ENCODE peak calls at places on chromosomes 5 and 9, in seven cellular contexts. One of them, this sample, is unnamed. For H3K36me3, the result is how much of the 10 kb centered on the place peaks cover.

GRCh38 chr5:124658867-124659557 is 87.4 kb downstream of the ZNF608 start:
- DNase-seq in transverse colon: no peak
- DNase-seq in tibial artery: no peak
- DNase-seq in BE2C: peak
- DNase-seq in CD8-positive, alpha-beta T cell: no peak
- DNase-seq in bronchial epithelial cell: no peak
- DNase-seq in right atrium auricular region: no peak
- DNase-seq in this sample: no peak

GRCh38 chr9:30799527-30800101 is 1584.8 kb upstream of the ACO1 start:
- DNase-seq in transverse colon: no peak
- DNase-seq in tibial artery: no peak
- DNase-seq in BE2C: no peak
- DNase-seq in CD8-positive, alpha-beta T cell: no peak
- DNase-seq in bronchial epithelial cell: no peak
- DNase-seq in right atrium auricular region: no peak
- DNase-seq in this sample: no peak

GRCh38 chr9:17802249-17802857 is 223.5 kb downstream of the SH3GL2 start:
- DNase-seq in transverse colon: no peak
- DNase-seq in tibial artery: no peak
- DNase-seq in BE2C: no peak
- DNase-seq in CD8-positive, alpha-beta T cell: no peak
- DNase-seq in bronchial epithelial cell: peak
- DNase-seq in right atrium auricular region: no peak
- DNase-seq in this sample: no peak

GRCh38 chr5:54520438-54520846 is 2.9 kb downstream of the SNX18 start:
- DNase-seq in transverse colon: no peak
- DNase-seq in tibial artery: peak
- DNase-seq in BE2C: peak
- DNase-seq in CD8-positive, alpha-beta T cell: no peak
- DNase-seq in bronchial epithelial cell: peak
- DNase-seq in right atrium auricular region: no peak
- DNase-seq in this sample: peak

GRCh38 chr9:83403864-83404263 is 134.3 kb downstream of the FRMD3 start:
- DNase-seq in transverse colon: no peak
- DNase-seq in tibial artery: no peak
- DNase-seq in BE2C: no peak
- DNase-seq in CD8-positive, alpha-beta T cell: no peak
- DNase-seq in bronchial epithelial cell: peak
- DNase-seq in right atrium auricular region: no peak
- DNase-seq in this sample: no peak

GRCh38 chr9:89593776-89594427 is 10.9 kb upstream of the GADD45G start:
- DNase-seq in transverse colon: peak
- DNase-seq in tibial artery: no peak
- DNase-seq in BE2C: peak
- DNase-seq in CD8-positive, alpha-beta T cell: peak
- DNase-seq in bronchial epithelial cell: peak
- DNase-seq in right atrium auricular region: peak
- DNase-seq in this sample: peak

GRCh38 chr5:72511371-72512178 is 4.4 kb upstream of the ZNF366 start:
- DNase-seq in transverse colon: no peak
- DNase-seq in tibial artery: no peak
- DNase-seq in BE2C: no peak
- DNase-seq in CD8-positive, alpha-beta T cell: no peak
- DNase-seq in bronchial epithelial cell: peak
- DNase-seq in right atrium auricular region: no peak
- DNase-seq in this sample: no peak

GRCh38 chr5:180291234-180291940 is 496 bp downstream of the MAPK9 start:
- DNase-seq in transverse colon: peak
- DNase-seq in tibial artery: no peak
- DNase-seq in BE2C: peak
- DNase-seq in CD8-positive, alpha-beta T cell: no peak
- DNase-seq in bronchial epithelial cell: no peak
- DNase-seq in right atrium auricular region: peak
- DNase-seq in this sample: peak

GRCh38 chr5:110386782-110387181 is 339.7 kb downstream of the TMEM232 start:
- DNase-seq in transverse colon: no peak
- DNase-seq in tibial artery: no peak
- DNase-seq in BE2C: no peak
- DNase-seq in CD8-positive, alpha-beta T cell: no peak
- DNase-seq in bronchial epithelial cell: no peak
- DNase-seq in right atrium auricular region: no peak
- DNase-seq in this sample: no peak

GRCh38 chr5:128962211-128962610 is 3.1 kb upstream of the SLC27A6 start:
- DNase-seq in transverse colon: no peak
- DNase-seq in tibial artery: no peak
- DNase-seq in BE2C: no peak
- DNase-seq in CD8-positive, alpha-beta T cell: no peak
- DNase-seq in bronchial epithelial cell: no peak
- DNase-seq in right atrium auricular region: no peak
- DNase-seq in this sample: no peak

GRCh38 chr9:14661421-14662059 is 31.7 kb downstream of the ZDHHC21 start:
- DNase-seq in transverse colon: no peak
- DNase-seq in tibial artery: no peak
- DNase-seq in BE2C: no peak
- DNase-seq in CD8-positive, alpha-beta T cell: no peak
- DNase-seq in bronchial epithelial cell: peak
- DNase-seq in right atrium auricular region: no peak
- DNase-seq in this sample: no peak

DNA sequence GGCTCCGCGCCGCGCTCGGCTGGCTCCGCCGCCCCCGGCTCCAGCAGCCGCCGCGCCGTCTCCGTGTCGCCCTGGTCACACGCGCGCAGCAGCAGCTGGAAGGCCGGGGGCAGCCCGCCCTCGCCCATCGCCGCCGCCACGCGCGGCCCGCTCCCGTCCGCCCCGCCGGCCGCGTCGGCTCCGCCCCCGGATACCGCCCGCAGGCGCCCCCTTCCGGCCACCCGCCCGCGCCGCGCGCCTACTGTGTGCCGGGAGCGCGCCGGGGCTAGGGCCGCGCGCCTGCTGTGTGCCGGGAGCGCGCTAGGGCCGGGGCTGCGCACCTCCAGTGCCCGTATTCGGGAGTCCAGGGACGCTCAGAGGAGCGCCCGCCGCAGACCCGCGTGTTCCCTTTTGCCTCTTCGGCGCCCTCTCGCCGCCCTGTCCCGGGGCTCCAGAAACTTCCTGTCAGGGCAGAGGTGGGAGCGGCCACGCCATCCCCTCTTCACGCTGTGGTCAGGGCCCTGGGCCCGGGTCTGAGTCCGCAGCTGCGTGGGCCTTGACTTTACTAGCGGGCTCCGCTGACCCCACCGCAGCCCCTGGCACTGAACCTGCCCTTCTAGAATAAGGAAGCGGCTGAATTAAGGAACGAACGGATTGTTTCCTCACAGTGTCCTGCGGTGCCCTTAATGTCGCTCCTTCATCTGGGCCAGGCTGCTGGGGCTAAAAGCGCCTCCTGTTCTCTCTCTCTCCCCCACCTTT is at the start of gene ANKS6:
- DNase-seq in transverse colon: peak
- DNase-seq in tibial artery: peak
- DNase-seq in BE2C: peak
- DNase-seq in CD8-positive, alpha-beta T cell: peak
- DNase-seq in bronchial epithelial cell: no peak
- DNase-seq in right atrium auricular region: peak
- DNase-seq in this sample: peak
- TF ChIP-seq CTCF in transverse colon: peak
- TF ChIP-seq CTCF in tibial artery: peak
- TF ChIP-seq CTCF in BE2C: no peak
- TF ChIP-seq CTCF in CD8-positive, alpha-beta T cell: peak
- TF ChIP-seq CTCF in bronchial epithelial cell: peak
- TF ChIP-seq CTCF in right atrium auricular region: peak
- TF ChIP-seq CTCF in this sample: no peak

DNA sequence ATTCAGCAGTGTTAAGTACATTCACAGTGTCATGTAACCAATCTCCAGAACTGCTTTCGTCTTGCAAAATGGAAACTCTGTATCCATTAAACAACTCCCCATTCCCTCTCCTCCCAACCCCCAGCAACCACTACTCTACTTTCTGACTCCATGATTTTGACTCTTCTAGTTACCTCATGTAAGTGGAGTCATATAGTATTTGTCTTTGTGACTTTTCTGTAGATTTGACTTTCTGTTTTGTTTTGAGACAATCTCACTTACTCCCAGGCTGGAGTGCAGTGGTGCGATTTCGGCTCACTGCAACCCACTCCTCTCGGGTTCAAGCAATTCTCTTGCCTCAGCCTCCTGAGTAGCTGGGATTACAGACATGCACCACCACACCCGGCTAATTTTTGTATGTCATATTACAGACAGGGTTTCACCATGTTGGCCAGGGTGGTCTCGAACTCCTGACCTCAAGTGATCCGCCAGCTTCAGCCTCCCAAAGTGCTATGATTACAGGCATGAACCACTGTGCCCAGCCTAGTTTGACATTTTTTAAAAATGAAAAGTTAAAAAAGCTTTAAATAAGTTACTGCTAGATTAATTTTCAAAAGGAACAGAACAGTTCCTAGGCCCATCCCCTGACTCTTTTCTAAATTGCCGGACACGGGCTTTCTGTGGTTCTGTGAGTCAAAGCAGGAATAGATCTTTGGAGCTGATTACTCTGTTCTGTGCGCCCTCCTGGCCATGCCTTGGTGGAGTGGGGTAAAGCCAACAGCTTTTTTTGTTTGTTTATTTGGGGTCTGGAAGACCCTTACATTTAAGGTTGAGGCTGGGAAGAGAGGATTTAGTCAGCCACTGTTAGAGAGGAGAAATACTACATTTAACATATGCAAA is 59.3 kb downstream of the RALGPS1 start:
- DNase-seq in transverse colon: no peak
- DNase-seq in tibial artery: no peak
- DNase-seq in BE2C: no peak
- DNase-seq in CD8-positive, alpha-beta T cell: no peak
- DNase-seq in bronchial epithelial cell: no peak
- DNase-seq in right atrium auricular region: no peak
- DNase-seq in this sample: no peak
- H3K36me3 ChIP-seq in transverse colon: under half
- H3K36me3 ChIP-seq in tibial artery: under half
- H3K36me3 ChIP-seq in BE2C: under half
- H3K36me3 ChIP-seq in CD8-positive, alpha-beta T cell: under half
- H3K36me3 ChIP-seq in bronchial epithelial cell: under half
- H3K36me3 ChIP-seq in right atrium auricular region: under half
- H3K36me3 ChIP-seq in this sample: under half

GRCh38 chr9:117616436-117616835 is 87.8 kb upstream of the TLR4 start:
- DNase-seq in transverse colon: no peak
- DNase-seq in tibial artery: no peak
- DNase-seq in BE2C: peak
- DNase-seq in CD8-positive, alpha-beta T cell: no peak
- DNase-seq in bronchial epithelial cell: no peak
- DNase-seq in right atrium auricular region: no peak
- DNase-seq in this sample: no peak
- TF ChIP-seq CTCF in transverse colon: no peak
- TF ChIP-seq CTCF in tibial artery: no peak
- TF ChIP-seq CTCF in BE2C: no peak
- TF ChIP-seq CTCF in CD8-positive, alpha-beta T cell: no peak
- TF ChIP-seq CTCF in bronchial epithelial cell: no peak
- TF ChIP-seq CTCF in right atrium auricular region: no peak
- TF ChIP-seq CTCF in this sample: no peak

GRCh38 chr5:57262533-57262932 is 88.7 kb downstream of the GPBP1 start:
- DNase-seq in transverse colon: no peak
- DNase-seq in tibial artery: no peak
- DNase-seq in BE2C: no peak
- DNase-seq in CD8-positive, alpha-beta T cell: no peak
- DNase-seq in bronchial epithelial cell: no peak
- DNase-seq in right atrium auricular region: no peak
- DNase-seq in this sample: no peak
- H3K36me3 ChIP-seq in transverse colon: under half
- H3K36me3 ChIP-seq in tibial artery: under half
- H3K36me3 ChIP-seq in BE2C: under half
- H3K36me3 ChIP-seq in CD8-positive, alpha-beta T cell: under half
- H3K36me3 ChIP-seq in bronchial epithelial cell: under half
- H3K36me3 ChIP-seq in right atrium auricular region: under half
- H3K36me3 ChIP-seq in this sample: under half

DNA sequence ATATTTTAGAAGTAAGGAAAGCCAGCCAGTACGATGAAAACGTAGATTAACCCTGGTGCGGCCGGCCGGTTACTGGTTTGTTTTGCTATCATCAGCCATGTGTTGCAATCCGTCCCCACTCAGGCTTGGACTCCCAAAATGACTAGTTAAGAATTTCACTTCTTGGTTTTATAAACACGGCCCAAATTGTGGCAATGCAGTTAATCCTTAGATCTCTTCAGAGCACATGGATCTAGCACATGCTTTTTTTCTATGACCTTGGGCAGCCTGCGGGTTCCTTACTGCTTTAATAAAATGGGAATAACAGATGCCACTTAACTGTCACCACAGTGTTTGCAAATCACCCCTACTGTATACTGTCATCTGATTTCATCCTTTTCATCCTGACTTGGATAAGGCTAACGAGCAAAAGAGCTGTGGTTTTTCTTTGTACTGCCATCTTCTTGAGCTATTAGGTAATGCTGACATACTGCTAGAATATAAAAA is 1.5 kb downstream of the NDFIP1 start:
- DNase-seq in transverse colon: peak
- DNase-seq in tibial artery: no peak
- DNase-seq in BE2C: no peak
- DNase-seq in CD8-positive, alpha-beta T cell: no peak
- DNase-seq in bronchial epithelial cell: no peak
- DNase-seq in right atrium auricular region: no peak
- DNase-seq in this sample: no peak
- TF ChIP-seq CTCF in transverse colon: no peak
- TF ChIP-seq CTCF in tibial artery: no peak
- TF ChIP-seq CTCF in BE2C: peak
- TF ChIP-seq CTCF in CD8-positive, alpha-beta T cell: no peak
- TF ChIP-seq CTCF in bronchial epithelial cell: no peak
- TF ChIP-seq CTCF in right atrium auricular region: no peak
- TF ChIP-seq CTCF in this sample: no peak